ENCODE peak calls at places on chromosomes 2 and 18, in seven cellular contexts. One of them, this sample, is unnamed.

GRCh38 chr2:28286678-28287077 is 106.0 kb upstream of the FOSL2 start:
- DNase-seq in activated naive CD4-positive, alpha-beta T cell treated with anti-CD3 and anti-CD28 coated beads, Interleukin-2, amount 10 ng/mL, durations not matched to agents 7 days and 5 days: no peak
- DNase-seq in M059J: no peak
- DNase-seq in stimulated activated CD8-positive, alpha-beta memory T cell treated with anti-CD3 and anti-CD28 coated beads, Interleukin-15, amount 100 ng/mL, for 4 hours: no peak
- DNase-seq in activated CD4-positive, alpha-beta T cell treated with anti-CD3 and anti-CD28 coated beads, Interleukin-2, amount 50 U/mL, for 24 hours: no peak
- DNase-seq in A172: no peak
- DNase-seq in GM10248: no peak
- DNase-seq in this sample: no peak

GRCh38 chr2:233974530-233975071 is 57.4 kb downstream of the TRPM8 start:
- DNase-seq in GM10248: no peak
- DNase-seq in M059J: peak
- DNase-seq in activated CD4-positive, alpha-beta T cell treated with anti-CD3 and anti-CD28 coated beads, Interleukin-2, amount 50 U/mL, for 24 hours: no peak
- DNase-seq in A172: peak
- DNase-seq in activated naive CD4-positive, alpha-beta T cell treated with anti-CD3 and anti-CD28 coated beads, Interleukin-2, amount 10 ng/mL, durations not matched to agents 7 days and 5 days: no peak
- DNase-seq in stimulated activated CD8-positive, alpha-beta memory T cell treated with anti-CD3 and anti-CD28 coated beads, Interleukin-15, amount 100 ng/mL, for 4 hours: no peak
- DNase-seq in this sample: peak

GRCh38 chr18:55485666-55486065 is 102.3 kb downstream of the TCF4 start:
- DNase-seq in GM10248: no peak
- DNase-seq in activated naive CD4-positive, alpha-beta T cell treated with anti-CD3 and anti-CD28 coated beads, Interleukin-2, amount 10 ng/mL, durations not matched to agents 7 days and 5 days: no peak
- DNase-seq in A172: no peak
- DNase-seq in stimulated activated CD8-positive, alpha-beta memory T cell treated with anti-CD3 and anti-CD28 coated beads, Interleukin-15, amount 100 ng/mL, for 4 hours: no peak
- DNase-seq in activated CD4-positive, alpha-beta T cell treated with anti-CD3 and anti-CD28 coated beads, Interleukin-2, amount 50 U/mL, for 24 hours: no peak
- DNase-seq in M059J: peak
- DNase-seq in this sample: no peak

GRCh38 chr2:140695163-140695562 is 1435.7 kb downstream of the LRP1B start:
- DNase-seq in stimulated activated CD8-positive, alpha-beta memory T cell treated with anti-CD3 and anti-CD28 coated beads, Interleukin-15, amount 100 ng/mL, for 4 hours: no peak
- DNase-seq in GM10248: no peak
- DNase-seq in activated naive CD4-positive, alpha-beta T cell treated with anti-CD3 and anti-CD28 coated beads, Interleukin-2, amount 10 ng/mL, durations not matched to agents 7 days and 5 days: no peak
- DNase-seq in A172: peak
- DNase-seq in activated CD4-positive, alpha-beta T cell treated with anti-CD3 and anti-CD28 coated beads, Interleukin-2, amount 50 U/mL, for 24 hours: no peak
- DNase-seq in M059J: no peak
- DNase-seq in this sample: peak

GRCh38 chr2:171985076-171985475 is 14.7 kb upstream of the METAP1D start:
- DNase-seq in M059J: peak
- DNase-seq in activated naive CD4-positive, alpha-beta T cell treated with anti-CD3 and anti-CD28 coated beads, Interleukin-2, amount 10 ng/mL, durations not matched to agents 7 days and 5 days: no peak
- DNase-seq in activated CD4-positive, alpha-beta T cell treated with anti-CD3 and anti-CD28 coated beads, Interleukin-2, amount 50 U/mL, for 24 hours: no peak
- DNase-seq in A172: no peak
- DNase-seq in GM10248: no peak
- DNase-seq in stimulated activated CD8-positive, alpha-beta memory T cell treated with anti-CD3 and anti-CD28 coated beads, Interleukin-15, amount 100 ng/mL, for 4 hours: no peak
- DNase-seq in this sample: no peak

GRCh38 chr2:161245237-161245505 is 63.1 kb upstream of the PSMD14 start:
- DNase-seq in A172: no peak
- DNase-seq in stimulated activated CD8-positive, alpha-beta memory T cell treated with anti-CD3 and anti-CD28 coated beads, Interleukin-15, amount 100 ng/mL, for 4 hours: no peak
- DNase-seq in activated CD4-positive, alpha-beta T cell treated with anti-CD3 and anti-CD28 coated beads, Interleukin-2, amount 50 U/mL, for 24 hours: no peak
- DNase-seq in GM10248: no peak
- DNase-seq in M059J: no peak
- DNase-seq in activated naive CD4-positive, alpha-beta T cell treated with anti-CD3 and anti-CD28 coated beads, Interleukin-2, amount 10 ng/mL, durations not matched to agents 7 days and 5 days: no peak
- DNase-seq in this sample: no peak

GRCh38 chr2:6922201-6922656 is 5.0 kb downstream of the RNF144A start:
- DNase-seq in A172: peak
- DNase-seq in activated naive CD4-positive, alpha-beta T cell treated with anti-CD3 and anti-CD28 coated beads, Interleukin-2, amount 10 ng/mL, durations not matched to agents 7 days and 5 days: no peak
- DNase-seq in activated CD4-positive, alpha-beta T cell treated with anti-CD3 and anti-CD28 coated beads, Interleukin-2, amount 50 U/mL, for 24 hours: no peak
- DNase-seq in stimulated activated CD8-positive, alpha-beta memory T cell treated with anti-CD3 and anti-CD28 coated beads, Interleukin-15, amount 100 ng/mL, for 4 hours: no peak
- DNase-seq in GM10248: no peak
- DNase-seq in M059J: no peak
- DNase-seq in this sample: no peak

GRCh38 chr2:112691761-112692370 is 29.0 kb upstream of the NT5DC4 start:
- DNase-seq in stimulated activated CD8-positive, alpha-beta memory T cell treated with anti-CD3 and anti-CD28 coated beads, Interleukin-15, amount 100 ng/mL, for 4 hours: no peak
- DNase-seq in activated naive CD4-positive, alpha-beta T cell treated with anti-CD3 and anti-CD28 coated beads, Interleukin-2, amount 10 ng/mL, durations not matched to agents 7 days and 5 days: no peak
- DNase-seq in A172: peak
- DNase-seq in GM10248: no peak
- DNase-seq in M059J: no peak
- DNase-seq in activated CD4-positive, alpha-beta T cell treated with anti-CD3 and anti-CD28 coated beads, Interleukin-2, amount 50 U/mL, for 24 hours: no peak
- DNase-seq in this sample: no peak

GRCh38 chr2:103738108-103738507 is 976.3 kb downstream of the TMEM182 start:
- DNase-seq in A172: no peak
- DNase-seq in GM10248: no peak
- DNase-seq in activated naive CD4-positive, alpha-beta T cell treated with anti-CD3 and anti-CD28 coated beads, Interleukin-2, amount 10 ng/mL, durations not matched to agents 7 days and 5 days: no peak
- DNase-seq in M059J: no peak
- DNase-seq in stimulated activated CD8-positive, alpha-beta memory T cell treated with anti-CD3 and anti-CD28 coated beads, Interleukin-15, amount 100 ng/mL, for 4 hours: no peak
- DNase-seq in activated CD4-positive, alpha-beta T cell treated with anti-CD3 and anti-CD28 coated beads, Interleukin-2, amount 50 U/mL, for 24 hours: no peak
- DNase-seq in this sample: no peak

GRCh38 chr18:35770360-35770759 is 188.8 kb downstream of the GALNT1 start:
- DNase-seq in activated naive CD4-positive, alpha-beta T cell treated with anti-CD3 and anti-CD28 coated beads, Interleukin-2, amount 10 ng/mL, durations not matched to agents 7 days and 5 days: no peak
- DNase-seq in M059J: no peak
- DNase-seq in GM10248: no peak
- DNase-seq in stimulated activated CD8-positive, alpha-beta memory T cell treated with anti-CD3 and anti-CD28 coated beads, Interleukin-15, amount 100 ng/mL, for 4 hours: no peak
- DNase-seq in A172: no peak
- DNase-seq in activated CD4-positive, alpha-beta T cell treated with anti-CD3 and anti-CD28 coated beads, Interleukin-2, amount 50 U/mL, for 24 hours: no peak
- DNase-seq in this sample: no peak

GRCh38 chr2:200750323-200750910 is 61.3 kb upstream of the BZW1 start:
- DNase-seq in stimulated activated CD8-positive, alpha-beta memory T cell treated with anti-CD3 and anti-CD28 coated beads, Interleukin-15, amount 100 ng/mL, for 4 hours: no peak
- DNase-seq in M059J: no peak
- DNase-seq in activated CD4-positive, alpha-beta T cell treated with anti-CD3 and anti-CD28 coated beads, Interleukin-2, amount 50 U/mL, for 24 hours: no peak
- DNase-seq in activated naive CD4-positive, alpha-beta T cell treated with anti-CD3 and anti-CD28 coated beads, Interleukin-2, amount 10 ng/mL, durations not matched to agents 7 days and 5 days: no peak
- DNase-seq in GM10248: no peak
- DNase-seq in A172: no peak
- DNase-seq in this sample: no peak

GRCh38 chr2:204452464-204453023 is 92.7 kb upstream of the PARD3B start:
- DNase-seq in GM10248: no peak
- DNase-seq in M059J: peak
- DNase-seq in activated naive CD4-positive, alpha-beta T cell treated with anti-CD3 and anti-CD28 coated beads, Interleukin-2, amount 10 ng/mL, durations not matched to agents 7 days and 5 days: no peak
- DNase-seq in activated CD4-positive, alpha-beta T cell treated with anti-CD3 and anti-CD28 coated beads, Interleukin-2, amount 50 U/mL, for 24 hours: no peak
- DNase-seq in stimulated activated CD8-positive, alpha-beta memory T cell treated with anti-CD3 and anti-CD28 coated beads, Interleukin-15, amount 100 ng/mL, for 4 hours: no peak
- DNase-seq in A172: peak
- DNase-seq in this sample: peak

GRCh38 chr2:196983934-196984333 is 57.4 kb upstream of the PGAP1 start:
- DNase-seq in GM10248: no peak
- DNase-seq in stimulated activated CD8-positive, alpha-beta memory T cell treated with anti-CD3 and anti-CD28 coated beads, Interleukin-15, amount 100 ng/mL, for 4 hours: no peak
- DNase-seq in activated CD4-positive, alpha-beta T cell treated with anti-CD3 and anti-CD28 coated beads, Interleukin-2, amount 50 U/mL, for 24 hours: no peak
- DNase-seq in activated naive CD4-positive, alpha-beta T cell treated with anti-CD3 and anti-CD28 coated beads, Interleukin-2, amount 10 ng/mL, durations not matched to agents 7 days and 5 days: no peak
- DNase-seq in M059J: no peak
- DNase-seq in A172: no peak
- DNase-seq in this sample: no peak

GRCh38 chr2:17757321-17757720 is 3.4 kb downstream of the GEN1 start:
- DNase-seq in A172: peak
- DNase-seq in activated naive CD4-positive, alpha-beta T cell treated with anti-CD3 and anti-CD28 coated beads, Interleukin-2, amount 10 ng/mL, durations not matched to agents 7 days and 5 days: no peak
- DNase-seq in activated CD4-positive, alpha-beta T cell treated with anti-CD3 and anti-CD28 coated beads, Interleukin-2, amount 50 U/mL, for 24 hours: no peak
- DNase-seq in GM10248: no peak
- DNase-seq in stimulated activated CD8-positive, alpha-beta memory T cell treated with anti-CD3 and anti-CD28 coated beads, Interleukin-15, amount 100 ng/mL, for 4 hours: no peak
- DNase-seq in M059J: peak
- DNase-seq in this sample: peak

GRCh38 chr2:159168707-159169106 is 117.8 kb downstream of the WDSUB1 start:
- DNase-seq in activated CD4-positive, alpha-beta T cell treated with anti-CD3 and anti-CD28 coated beads, Interleukin-2, amount 50 U/mL, for 24 hours: no peak
- DNase-seq in M059J: peak
- DNase-seq in stimulated activated CD8-positive, alpha-beta memory T cell treated with anti-CD3 and anti-CD28 coated beads, Interleukin-15, amount 100 ng/mL, for 4 hours: no peak
- DNase-seq in activated naive CD4-positive, alpha-beta T cell treated with anti-CD3 and anti-CD28 coated beads, Interleukin-2, amount 10 ng/mL, durations not matched to agents 7 days and 5 days: no peak
- DNase-seq in A172: peak
- DNase-seq in GM10248: no peak
- DNase-seq in this sample: no peak

GRCh38 chr2:67899187-67899586 is 163.6 kb downstream of the C1D start:
- DNase-seq in GM10248: no peak
- DNase-seq in stimulated activated CD8-positive, alpha-beta memory T cell treated with anti-CD3 and anti-CD28 coated beads, Interleukin-15, amount 100 ng/mL, for 4 hours: no peak
- DNase-seq in activated CD4-positive, alpha-beta T cell treated with anti-CD3 and anti-CD28 coated beads, Interleukin-2, amount 50 U/mL, for 24 hours: no peak
- DNase-seq in A172: no peak
- DNase-seq in M059J: peak
- DNase-seq in activated naive CD4-positive, alpha-beta T cell treated with anti-CD3 and anti-CD28 coated beads, Interleukin-2, amount 10 ng/mL, durations not matched to agents 7 days and 5 days: no peak
- DNase-seq in this sample: no peak

GRCh38 chr2:48838029-48838428 is 82.5 kb upstream of the LHCGR start:
- DNase-seq in activated CD4-positive, alpha-beta T cell treated with anti-CD3 and anti-CD28 coated beads, Interleukin-2, amount 50 U/mL, for 24 hours: no peak
- DNase-seq in stimulated activated CD8-positive, alpha-beta memory T cell treated with anti-CD3 and anti-CD28 coated beads, Interleukin-15, amount 100 ng/mL, for 4 hours: no peak
- DNase-seq in activated naive CD4-positive, alpha-beta T cell treated with anti-CD3 and anti-CD28 coated beads, Interleukin-2, amount 10 ng/mL, durations not matched to agents 7 days and 5 days: no peak
- DNase-seq in A172: no peak
- DNase-seq in M059J: no peak
- DNase-seq in GM10248: no peak
- DNase-seq in this sample: no peak

GRCh38 chr2:27378096-27378808 is 2.3 kb downstream of the ZNF513 start:
- DNase-seq in stimulated activated CD8-positive, alpha-beta memory T cell treated with anti-CD3 and anti-CD28 coated beads, Interleukin-15, amount 100 ng/mL, for 4 hours: no peak
- DNase-seq in M059J: peak
- DNase-seq in activated CD4-positive, alpha-beta T cell treated with anti-CD3 and anti-CD28 coated beads, Interleukin-2, amount 50 U/mL, for 24 hours: no peak
- DNase-seq in GM10248: no peak
- DNase-seq in activated naive CD4-positive, alpha-beta T cell treated with anti-CD3 and anti-CD28 coated beads, Interleukin-2, amount 10 ng/mL, durations not matched to agents 7 days and 5 days: no peak
- DNase-seq in A172: no peak
- DNase-seq in this sample: no peak

GRCh38 chr2:197008229-197008628 is 81.7 kb upstream of the PGAP1 start:
- DNase-seq in activated CD4-positive, alpha-beta T cell treated with anti-CD3 and anti-CD28 coated beads, Interleukin-2, amount 50 U/mL, for 24 hours: no peak
- DNase-seq in GM10248: no peak
- DNase-seq in M059J: peak
- DNase-seq in stimulated activated CD8-positive, alpha-beta memory T cell treated with anti-CD3 and anti-CD28 coated beads, Interleukin-15, amount 100 ng/mL, for 4 hours: no peak
- DNase-seq in activated naive CD4-positive, alpha-beta T cell treated with anti-CD3 and anti-CD28 coated beads, Interleukin-2, amount 10 ng/mL, durations not matched to agents 7 days and 5 days: no peak
- DNase-seq in A172: no peak
- DNase-seq in this sample: no peak

GRCh38 chr2:188443207-188443606 is 151.5 kb downstream of the GULP1 start:
- DNase-seq in activated CD4-positive, alpha-beta T cell treated with anti-CD3 and anti-CD28 coated beads, Interleukin-2, amount 50 U/mL, for 24 hours: no peak
- DNase-seq in A172: no peak
- DNase-seq in GM10248: no peak
- DNase-seq in M059J: no peak
- DNase-seq in activated naive CD4-positive, alpha-beta T cell treated with anti-CD3 and anti-CD28 coated beads, Interleukin-2, amount 10 ng/mL, durations not matched to agents 7 days and 5 days: no peak
- DNase-seq in stimulated activated CD8-positive, alpha-beta memory T cell treated with anti-CD3 and anti-CD28 coated beads, Interleukin-15, amount 100 ng/mL, for 4 hours: no peak
- DNase-seq in this sample: no peak

GRCh38 chr2:219418155-219418569 is at the start of gene DES:
- DNase-seq in stimulated activated CD8-positive, alpha-beta memory T cell treated with anti-CD3 and anti-CD28 coated beads, Interleukin-15, amount 100 ng/mL, for 4 hours: no peak
- DNase-seq in activated CD4-positive, alpha-beta T cell treated with anti-CD3 and anti-CD28 coated beads, Interleukin-2, amount 50 U/mL, for 24 hours: no peak
- DNase-seq in M059J: no peak
- DNase-seq in A172: no peak
- DNase-seq in GM10248: no peak
- DNase-seq in activated naive CD4-positive, alpha-beta T cell treated with anti-CD3 and anti-CD28 coated beads, Interleukin-2, amount 10 ng/mL, durations not matched to agents 7 days and 5 days: no peak
- DNase-seq in this sample: no peak

GRCh38 chr2:85189606-85190270 is 56.5 kb downstream of the TCF7L1 start:
- DNase-seq in M059J: no peak
- DNase-seq in stimulated activated CD8-positive, alpha-beta memory T cell treated with anti-CD3 and anti-CD28 coated beads, Interleukin-15, amount 100 ng/mL, for 4 hours: no peak
- DNase-seq in A172: no peak
- DNase-seq in GM10248: no peak
- DNase-seq in activated naive CD4-positive, alpha-beta T cell treated with anti-CD3 and anti-CD28 coated beads, Interleukin-2, amount 10 ng/mL, durations not matched to agents 7 days and 5 days: no peak
- DNase-seq in activated CD4-positive, alpha-beta T cell treated with anti-CD3 and anti-CD28 coated beads, Interleukin-2, amount 50 U/mL, for 24 hours: no peak
- DNase-seq in this sample: no peak

GRCh38 chr2:136104977-136105376 is 13.0 kb downstream of the CXCR4 start:
- DNase-seq in A172: no peak
- DNase-seq in activated naive CD4-positive, alpha-beta T cell treated with anti-CD3 and anti-CD28 coated beads, Interleukin-2, amount 10 ng/mL, durations not matched to agents 7 days and 5 days: no peak
- DNase-seq in M059J: no peak
- DNase-seq in GM10248: no peak
- DNase-seq in stimulated activated CD8-positive, alpha-beta memory T cell treated with anti-CD3 and anti-CD28 coated beads, Interleukin-15, amount 100 ng/mL, for 4 hours: no peak
- DNase-seq in activated CD4-positive, alpha-beta T cell treated with anti-CD3 and anti-CD28 coated beads, Interleukin-2, amount 50 U/mL, for 24 hours: no peak
- DNase-seq in this sample: no peak

GRCh38 chr2:751474-751873 is 74.3 kb upstream of the TMEM18 start:
- DNase-seq in activated naive CD4-positive, alpha-beta T cell treated with anti-CD3 and anti-CD28 coated beads, Interleukin-2, amount 10 ng/mL, durations not matched to agents 7 days and 5 days: no peak
- DNase-seq in A172: no peak
- DNase-seq in stimulated activated CD8-positive, alpha-beta memory T cell treated with anti-CD3 and anti-CD28 coated beads, Interleukin-15, amount 100 ng/mL, for 4 hours: no peak
- DNase-seq in activated CD4-positive, alpha-beta T cell treated with anti-CD3 and anti-CD28 coated beads, Interleukin-2, amount 50 U/mL, for 24 hours: no peak
- DNase-seq in GM10248: no peak
- DNase-seq in M059J: no peak
- DNase-seq in this sample: no peak

GRCh38 chr2:151410485-151410833 is 757 bp downstream of the RIF1 start:
- DNase-seq in activated CD4-positive, alpha-beta T cell treated with anti-CD3 and anti-CD28 coated beads, Interleukin-2, amount 50 U/mL, for 24 hours: peak
- DNase-seq in stimulated activated CD8-positive, alpha-beta memory T cell treated with anti-CD3 and anti-CD28 coated beads, Interleukin-15, amount 100 ng/mL, for 4 hours: peak
- DNase-seq in GM10248: peak
- DNase-seq in A172: peak
- DNase-seq in M059J: peak
- DNase-seq in activated naive CD4-positive, alpha-beta T cell treated with anti-CD3 and anti-CD28 coated beads, Interleukin-2, amount 10 ng/mL, durations not matched to agents 7 days and 5 days: peak
- DNase-seq in this sample: peak

GRCh38 chr2:51710222-51710621 is 678.3 kb upstream of the NRXN1 start:
- DNase-seq in A172: peak
- DNase-seq in activated naive CD4-positive, alpha-beta T cell treated with anti-CD3 and anti-CD28 coated beads, Interleukin-2, amount 10 ng/mL, durations not matched to agents 7 days and 5 days: no peak
- DNase-seq in GM10248: no peak
- DNase-seq in stimulated activated CD8-positive, alpha-beta memory T cell treated with anti-CD3 and anti-CD28 coated beads, Interleukin-15, amount 100 ng/mL, for 4 hours: no peak
- DNase-seq in activated CD4-positive, alpha-beta T cell treated with anti-CD3 and anti-CD28 coated beads, Interleukin-2, amount 50 U/mL, for 24 hours: no peak
- DNase-seq in M059J: no peak
- DNase-seq in this sample: peak

GRCh38 chr2:152761171-152761570 is 42.8 kb downstream of the ARL6IP6 start:
- DNase-seq in activated naive CD4-positive, alpha-beta T cell treated with anti-CD3 and anti-CD28 coated beads, Interleukin-2, amount 10 ng/mL, durations not matched to agents 7 days and 5 days: no peak
- DNase-seq in GM10248: no peak
- DNase-seq in activated CD4-positive, alpha-beta T cell treated with anti-CD3 and anti-CD28 coated beads, Interleukin-2, amount 50 U/mL, for 24 hours: no peak
- DNase-seq in stimulated activated CD8-positive, alpha-beta memory T cell treated with anti-CD3 and anti-CD28 coated beads, Interleukin-15, amount 100 ng/mL, for 4 hours: no peak
- DNase-seq in M059J: no peak
- DNase-seq in A172: no peak
- DNase-seq in this sample: no peak

GRCh38 chr2:23381084-23381483 is 3.9 kb upstream of the KLHL29 start:
- DNase-seq in activated naive CD4-positive, alpha-beta T cell treated with anti-CD3 and anti-CD28 coated beads, Interleukin-2, amount 10 ng/mL, durations not matched to agents 7 days and 5 days: no peak
- DNase-seq in GM10248: no peak
- DNase-seq in stimulated activated CD8-positive, alpha-beta memory T cell treated with anti-CD3 and anti-CD28 coated beads, Interleukin-15, amount 100 ng/mL, for 4 hours: no peak
- DNase-seq in activated CD4-positive, alpha-beta T cell treated with anti-CD3 and anti-CD28 coated beads, Interleukin-2, amount 50 U/mL, for 24 hours: no peak
- DNase-seq in M059J: peak
- DNase-seq in A172: peak
- DNase-seq in this sample: peak

GRCh38 chr2:167196461-167197252 is 308.4 kb downstream of the XIRP2 start:
- DNase-seq in M059J: peak
- DNase-seq in activated naive CD4-positive, alpha-beta T cell treated with anti-CD3 and anti-CD28 coated beads, Interleukin-2, amount 10 ng/mL, durations not matched to agents 7 days and 5 days: no peak
- DNase-seq in A172: peak
- DNase-seq in GM10248: no peak
- DNase-seq in activated CD4-positive, alpha-beta T cell treated with anti-CD3 and anti-CD28 coated beads, Interleukin-2, amount 50 U/mL, for 24 hours: no peak
- DNase-seq in stimulated activated CD8-positive, alpha-beta memory T cell treated with anti-CD3 and anti-CD28 coated beads, Interleukin-15, amount 100 ng/mL, for 4 hours: no peak
- DNase-seq in this sample: peak

GRCh38 chr2:120491111-120491625 is 145.2 kb downstream of the INHBB start:
- DNase-seq in activated CD4-positive, alpha-beta T cell treated with anti-CD3 and anti-CD28 coated beads, Interleukin-2, amount 50 U/mL, for 24 hours: no peak
- DNase-seq in activated naive CD4-positive, alpha-beta T cell treated with anti-CD3 and anti-CD28 coated beads, Interleukin-2, amount 10 ng/mL, durations not matched to agents 7 days and 5 days: peak
- DNase-seq in GM10248: no peak
- DNase-seq in stimulated activated CD8-positive, alpha-beta memory T cell treated with anti-CD3 and anti-CD28 coated beads, Interleukin-15, amount 100 ng/mL, for 4 hours: no peak
- DNase-seq in M059J: no peak
- DNase-seq in A172: no peak
- DNase-seq in this sample: no peak

GRCh38 chr2:33437815-33438214 is 38.6 kb upstream of the RASGRP3 start:
- DNase-seq in GM10248: no peak
- DNase-seq in stimulated activated CD8-positive, alpha-beta memory T cell treated with anti-CD3 and anti-CD28 coated beads, Interleukin-15, amount 100 ng/mL, for 4 hours: no peak
- DNase-seq in A172: no peak
- DNase-seq in activated CD4-positive, alpha-beta T cell treated with anti-CD3 and anti-CD28 coated beads, Interleukin-2, amount 50 U/mL, for 24 hours: no peak
- DNase-seq in activated naive CD4-positive, alpha-beta T cell treated with anti-CD3 and anti-CD28 coated beads, Interleukin-2, amount 10 ng/mL, durations not matched to agents 7 days and 5 days: no peak
- DNase-seq in M059J: no peak
- DNase-seq in this sample: no peak

GRCh38 chr18:8632386-8632785 is 23.1 kb downstream of the RAB12 start:
- DNase-seq in A172: no peak
- DNase-seq in activated naive CD4-positive, alpha-beta T cell treated with anti-CD3 and anti-CD28 coated beads, Interleukin-2, amount 10 ng/mL, durations not matched to agents 7 days and 5 days: no peak
- DNase-seq in M059J: no peak
- DNase-seq in GM10248: no peak
- DNase-seq in activated CD4-positive, alpha-beta T cell treated with anti-CD3 and anti-CD28 coated beads, Interleukin-2, amount 50 U/mL, for 24 hours: no peak
- DNase-seq in stimulated activated CD8-positive, alpha-beta memory T cell treated with anti-CD3 and anti-CD28 coated beads, Interleukin-15, amount 100 ng/mL, for 4 hours: no peak
- DNase-seq in this sample: no peak

GRCh38 chr2:64713686-64714085 is 60.0 kb upstream of the SERTAD2 start:
- DNase-seq in stimulated activated CD8-positive, alpha-beta memory T cell treated with anti-CD3 and anti-CD28 coated beads, Interleukin-15, amount 100 ng/mL, for 4 hours: no peak
- DNase-seq in A172: no peak
- DNase-seq in activated naive CD4-positive, alpha-beta T cell treated with anti-CD3 and anti-CD28 coated beads, Interleukin-2, amount 10 ng/mL, durations not matched to agents 7 days and 5 days: no peak
- DNase-seq in activated CD4-positive, alpha-beta T cell treated with anti-CD3 and anti-CD28 coated beads, Interleukin-2, amount 50 U/mL, for 24 hours: no peak
- DNase-seq in GM10248: no peak
- DNase-seq in M059J: no peak
- DNase-seq in this sample: no peak

GRCh38 chr2:135494917-135495316 is 36.1 kb downstream of the ZRANB3 start:
- DNase-seq in M059J: no peak
- DNase-seq in stimulated activated CD8-positive, alpha-beta memory T cell treated with anti-CD3 and anti-CD28 coated beads, Interleukin-15, amount 100 ng/mL, for 4 hours: no peak
- DNase-seq in activated CD4-positive, alpha-beta T cell treated with anti-CD3 and anti-CD28 coated beads, Interleukin-2, amount 50 U/mL, for 24 hours: no peak
- DNase-seq in GM10248: no peak
- DNase-seq in A172: no peak
- DNase-seq in activated naive CD4-positive, alpha-beta T cell treated with anti-CD3 and anti-CD28 coated beads, Interleukin-2, amount 10 ng/mL, durations not matched to agents 7 days and 5 days: no peak
- DNase-seq in this sample: no peak

GRCh38 chr2:71662665-71663394 is 209.5 kb downstream of the DYSF start:
- DNase-seq in activated CD4-positive, alpha-beta T cell treated with anti-CD3 and anti-CD28 coated beads, Interleukin-2, amount 50 U/mL, for 24 hours: no peak
- DNase-seq in M059J: no peak
- DNase-seq in activated naive CD4-positive, alpha-beta T cell treated with anti-CD3 and anti-CD28 coated beads, Interleukin-2, amount 10 ng/mL, durations not matched to agents 7 days and 5 days: no peak
- DNase-seq in stimulated activated CD8-positive, alpha-beta memory T cell treated with anti-CD3 and anti-CD28 coated beads, Interleukin-15, amount 100 ng/mL, for 4 hours: no peak
- DNase-seq in GM10248: no peak
- DNase-seq in A172: no peak
- DNase-seq in this sample: no peak

GRCh38 chr2:529425-529824 is 147.8 kb downstream of the TMEM18 start:
- DNase-seq in M059J: peak
- DNase-seq in activated CD4-positive, alpha-beta T cell treated with anti-CD3 and anti-CD28 coated beads, Interleukin-2, amount 50 U/mL, for 24 hours: no peak
- DNase-seq in stimulated activated CD8-positive, alpha-beta memory T cell treated with anti-CD3 and anti-CD28 coated beads, Interleukin-15, amount 100 ng/mL, for 4 hours: no peak
- DNase-seq in A172: peak
- DNase-seq in GM10248: no peak
- DNase-seq in activated naive CD4-positive, alpha-beta T cell treated with anti-CD3 and anti-CD28 coated beads, Interleukin-2, amount 10 ng/mL, durations not matched to agents 7 days and 5 days: no peak
- DNase-seq in this sample: peak

GRCh38 chr18:44744206-44745180 is 63.8 kb downstream of the SETBP1 start:
- DNase-seq in stimulated activated CD8-positive, alpha-beta memory T cell treated with anti-CD3 and anti-CD28 coated beads, Interleukin-15, amount 100 ng/mL, for 4 hours: no peak
- DNase-seq in activated CD4-positive, alpha-beta T cell treated with anti-CD3 and anti-CD28 coated beads, Interleukin-2, amount 50 U/mL, for 24 hours: no peak
- DNase-seq in activated naive CD4-positive, alpha-beta T cell treated with anti-CD3 and anti-CD28 coated beads, Interleukin-2, amount 10 ng/mL, durations not matched to agents 7 days and 5 days: no peak
- DNase-seq in M059J: no peak
- DNase-seq in A172: no peak
- DNase-seq in GM10248: no peak
- DNase-seq in this sample: no peak

GRCh38 chr2:174605687-174606086 is 8.1 kb upstream of the WIPF1 start:
- DNase-seq in activated CD4-positive, alpha-beta T cell treated with anti-CD3 and anti-CD28 coated beads, Interleukin-2, amount 50 U/mL, for 24 hours: no peak
- DNase-seq in A172: no peak
- DNase-seq in activated naive CD4-positive, alpha-beta T cell treated with anti-CD3 and anti-CD28 coated beads, Interleukin-2, amount 10 ng/mL, durations not matched to agents 7 days and 5 days: no peak
- DNase-seq in M059J: peak
- DNase-seq in stimulated activated CD8-positive, alpha-beta memory T cell treated with anti-CD3 and anti-CD28 coated beads, Interleukin-15, amount 100 ng/mL, for 4 hours: no peak
- DNase-seq in GM10248: no peak
- DNase-seq in this sample: no peak